ENCODE peak calls at places on chromosomes 2 and 18, in six cellular contexts. U, B, D, H, X and N are unnamed samples.

GRCh38 chr2:33835926-33836325 is 236.8 kb upstream of the FAM98A start:
- DNase-seq in U (no peak), B (no peak), D (no peak), X (no peak), H (no peak), N (no peak)

GRCh38 chr18:26233208-26233607 is 7.0 kb downstream of the TAF4B start:
- DNase-seq in B (no peak), U (no peak), D (no peak), X (no peak), H (no peak), N (no peak)

GRCh38 chr2:145769053-145769716 is 1249.3 kb upstream of the ZEB2 start:
- DNase-seq in B (no peak), U (no peak), X (no peak), D (no peak), H (no peak), N (no peak)

GRCh38 chr2:239605976-239606375 is 205.2 kb upstream of the HDAC4 start:
- DNase-seq in H (no peak), D (no peak), U (no peak), B (no peak), X (no peak), N (no peak)

GRCh38 chr2:165070089-165070488 is 114.8 kb upstream of the SLC38A11 start:
- DNase-seq in U (no peak), D (peak; percentile 26), B (no peak), X (no peak), H (no peak), N (no peak)

GRCh38 chr2:108385411-108386071 is 7.8 kb downstream of the SULT1C4 start:
- DNase-seq in B (no peak), H (no peak), X (no peak), U (no peak), D (no peak), N (peak; percentile 94)

GRCh38 chr2:79294994-79295393 is 135.4 kb upstream of the REG3A start:
- DNase-seq in X (no peak), B (no peak), D (no peak), H (no peak), U (no peak), N (no peak)

GRCh38 chr2:96934096-96934495 is 52.3 kb downstream of the FAM178B start:
- DNase-seq in D (no peak), X (no peak), U (no peak), B (peak; percentile 19), H (no peak), N (no peak)

GRCh38 chr2:188798159-188798558 is 176.0 kb upstream of the COL3A1 start:
- DNase-seq in D (no peak), U (peak; percentile 75), H (no peak), B (no peak), X (no peak), N (no peak)

GRCh38 chr2:17736989-17737388 is 16.6 kb downstream of the SMC6 start:
- DNase-seq in X (no peak), H (no peak), D (no peak), B (no peak), U (peak; percentile 88), N (no peak)

GRCh38 chr2:133266926-133267590 is 301.2 kb downstream of the NCKAP5 start:
- DNase-seq in H (peak; percentile 92), X (no peak), D (peak; percentile 19), B (no peak), U (no peak), N (no peak)

GRCh38 chr2:31919499-31919898 is 91.3 kb downstream of the MEMO1 start:
- DNase-seq in D (no peak), U (no peak), B (no peak), H (no peak), X (no peak), N (no peak)

GRCh38 chr2:43107679-43108078 is 118.7 kb downstream of the ZFP36L2 start:
- DNase-seq in H (no peak), D (no peak), B (no peak), U (no peak), X (no peak), N (no peak)

GRCh38 chr2:38653715-38654494 is 12.0 kb upstream of the GALM start:
- DNase-seq in U (no peak), H (no peak), D (no peak), B (no peak), X (no peak), N (no peak)

GRCh38 chr2:101873543-101873942 is 118.2 kb upstream of the IL1R2 start:
- DNase-seq in B (no peak), D (no peak), H (no peak), U (no peak), X (no peak), N (no peak)

GRCh38 chr2:78913284-78913683 is 112.2 kb upstream of the REG3G start:
- DNase-seq in U (no peak), H (no peak), X (no peak), D (no peak), B (no peak), N (no peak)

GRCh38 chr2:158999458-158999857 is 31.0 kb downstream of the TANC1 start:
- DNase-seq in H (no peak), D (no peak), B (no peak), X (no peak), U (no peak), N (no peak)

GRCh38 chr2:206218792-206219509 is 55.5 kb upstream of the ZDBF2 start:
- DNase-seq in X (no peak), D (no peak), U (no peak), H (no peak), B (no peak), N (no peak)

GRCh38 chr2:206219957-206220356 is 54.5 kb upstream of the ZDBF2 start:
- DNase-seq in B (no peak), U (no peak), D (no peak), H (no peak), X (no peak), N (no peak)

GRCh38 chr2:206217743-206218520 is 56.5 kb upstream of the ZDBF2 start:
- DNase-seq in X (no peak), H (no peak), D (no peak), B (no peak), U (peak; percentile 64), N (no peak)

GRCh38 chr2:206217162-206217561 is 57.3 kb upstream of the ZDBF2 start:
- DNase-seq in D (peak; percentile 47), H (no peak), B (no peak), X (no peak), U (no peak), N (no peak)

DNA sequence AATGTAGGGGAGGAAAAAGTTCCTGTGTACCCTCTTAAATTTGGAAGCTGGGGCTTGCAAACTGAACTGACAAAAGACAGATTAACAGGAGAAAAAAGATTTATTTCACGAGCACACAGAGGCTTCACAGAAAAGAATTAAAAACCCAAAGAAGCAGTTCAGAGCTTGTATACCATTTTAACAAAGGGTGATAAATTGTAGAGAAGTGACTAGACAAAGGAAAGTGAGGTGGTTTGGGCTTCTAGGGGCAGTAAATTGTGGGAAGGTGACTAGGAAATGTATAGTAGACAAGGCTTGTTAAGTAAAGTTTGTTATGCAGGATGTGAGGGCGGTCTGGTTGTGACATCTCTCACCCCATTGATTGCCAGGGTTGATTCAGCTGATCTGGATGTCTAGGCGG is 53.5 kb upstream of the ZDBF2 start:
- DNase-seq in B (no peak), X (no peak), D (no peak), H (no peak), U (no peak), N (no peak)
- TF ChIP-seq CTCF in B (no peak), X (no peak), D (no peak), H (no peak), U (no peak), N (no peak)

DNA sequence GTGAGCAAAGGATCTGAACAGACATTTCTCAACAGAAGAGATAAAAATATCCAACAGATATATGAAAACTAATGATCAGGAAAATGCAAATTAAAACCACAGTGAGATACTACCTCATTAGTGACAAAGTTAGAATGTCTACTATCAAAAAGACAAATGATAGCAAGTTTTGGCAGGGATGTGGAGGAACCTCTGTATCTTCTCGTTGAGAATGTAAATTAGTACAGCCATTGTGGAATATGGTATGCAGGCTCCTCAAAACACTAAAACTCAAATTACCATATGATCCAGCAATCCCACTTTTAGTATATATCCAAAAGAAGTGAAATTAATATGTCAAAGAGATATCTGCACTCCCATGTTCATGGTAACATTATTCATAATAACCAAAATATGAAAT is 427.1 kb downstream of the LRRTM4 start:
- DNase-seq in U (no peak), X (no peak), H (no peak), B (no peak), D (no peak), N (no peak)
- H3K4me3 ChIP-seq in U (no peak overlapping the region), X (no peak overlapping the region), H (no peak overlapping the region), B (no peak overlapping the region), D (no peak overlapping the region), N (no peak overlapping the region)

GRCh38 chr2:100623921-100624320 is 61.1 kb downstream of the PDCL3 start:
- DNase-seq in H (no peak), U (no peak), D (no peak), B (no peak), X (no peak), N (no peak)

GRCh38 chr2:100625731-100626130 is 62.9 kb downstream of the PDCL3 start:
- DNase-seq in B (no peak), U (no peak), H (no peak), D (peak; percentile 15), X (no peak), N (no peak)

GRCh38 chr2:100623033-100623715 is 60.4 kb downstream of the PDCL3 start:
- DNase-seq in X (no peak), H (no peak), U (no peak), B (no peak), D (no peak), N (no peak)

GRCh38 chr2:100621371-100621910 is 58.6 kb downstream of the PDCL3 start:
- DNase-seq in D (no peak), U (no peak), X (no peak), H (no peak), B (no peak), N (no peak)

GRCh38 chr2:100624536-100624935 is 61.7 kb downstream of the PDCL3 start:
- DNase-seq in D (no peak), U (no peak), B (no peak), H (no peak), X (no peak), N (no peak)
- TF ChIP-seq CTCF in D (no peak), U (no peak), B (no peak), H (no peak), X (no peak), N (no peak)

GRCh38 chr18:13446024-13446423 is 227.5 kb downstream of the LDLRAD4 start:
- DNase-seq in D (no peak), H (no peak), U (no peak), X (no peak), B (peak; percentile 10), N (no peak)
- H3K4me3 ChIP-seq in D (no peak overlapping the region), H (no peak overlapping the region), U (no peak overlapping the region), X (no peak overlapping the region), B (no peak overlapping the region), N (no peak overlapping the region)

DNA sequence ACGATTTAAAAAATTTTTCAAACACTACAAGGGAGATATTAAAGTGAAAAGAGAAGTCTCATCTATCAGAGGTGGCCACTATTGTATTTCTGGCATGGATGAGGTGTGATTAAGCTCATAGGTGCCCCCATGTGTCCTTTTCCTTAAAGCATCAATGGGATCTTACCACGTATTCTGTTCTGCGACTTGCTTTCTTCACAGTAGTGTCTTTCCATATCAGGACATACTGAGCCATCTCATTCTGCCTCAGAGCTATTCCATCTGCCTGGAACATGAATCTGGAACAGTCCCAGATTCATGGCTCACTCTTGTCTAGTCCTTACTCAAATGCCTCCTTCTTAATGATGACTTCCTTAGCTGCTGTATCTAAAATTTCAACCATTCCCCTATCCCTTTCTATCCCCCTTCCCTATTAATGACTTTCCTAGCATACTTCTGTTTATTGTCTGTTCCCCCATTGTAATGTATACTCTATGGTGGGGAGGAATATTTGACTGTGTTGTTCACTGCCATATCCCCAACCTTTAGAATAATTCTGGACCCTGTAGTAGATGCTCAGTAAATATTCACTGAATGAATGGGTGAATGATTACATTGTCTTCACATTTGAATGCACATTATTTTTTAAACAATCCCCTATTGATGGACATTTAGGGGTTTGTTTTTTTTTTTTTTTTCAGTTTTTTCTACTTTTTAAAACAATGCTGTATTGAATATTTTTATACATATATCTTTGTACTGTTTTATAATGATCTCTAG is 11.1 kb downstream of the STAMBP start:
- DNase-seq in B (no peak), U (no peak), H (no peak), X (no peak), D (no peak), N (no peak)
- TF ChIP-seq CTCF in B (no peak), U (no peak), H (no peak), X (no peak), D (no peak), N (peak; percentile 7)